ENCODE peak calls at places on chromosomes 7 and 10, in seven cellular contexts. S is CD8-positive, alpha-beta memory T cell; E is activated naive CD4-positive, alpha-beta T cell treated with Interleukin-2 at 50 U/mL for 16 hours; J is Right ventricle myocardium superior; G is Peyer's patch; B is activated CD4-positive, alpha-beta T cell treated with anti-CD3 and anti-CD28 coated beads, Interleukin-2, amount 50 U/mL, for 48 hours; I is lung microvascular endothelial cell. L is an unnamed sample.

GRCh38 chr7:82542665-82543064 is 99.1 kb upstream of the CACNA2D1 start:
- DNase-seq in S (no peak), E (no peak), J (no peak), G (no peak), B (no peak), I (no peak), L (no peak)

GRCh38 chr10:108578258-108578657 is 1345.1 kb downstream of the XPNPEP1 start:
- DNase-seq in S (no peak), E (no peak), J (no peak), G (no peak), B (no peak), I (no peak), L (no peak)

GRCh38 chr7:103685646-103686418 is 239.8 kb upstream of the SLC26A5 start:
- DNase-seq in S (no peak), E (no peak), J (no peak), G (no peak), B (no peak), I (peak; percentile 14), L (no peak)

GRCh38 chr10:21184216-21184615 is 287.1 kb upstream of the NEBL start:
- DNase-seq in S (no peak), E (no peak), J (no peak), G (no peak), B (no peak), I (peak; percentile 55), L (no peak)

GRCh38 chr7:108824840-108825540 is 255.3 kb downstream of the DNAJB9 start:
- DNase-seq in S (no peak), E (no peak), J (no peak), G (no peak), B (no peak), I (peak; percentile 62), L (no peak)

GRCh38 chr7:5546626-5547025 is 123.0 kb upstream of the TNRC18 start:
- DNase-seq in S (no peak), E (no peak), J (peak; percentile 74), G (no peak), B (no peak), I (no peak), L (no peak)

GRCh38 chr7:108875139-108875538 is 305.5 kb downstream of the DNAJB9 start:
- DNase-seq in S (no peak), E (no peak), J (no peak), G (no peak), B (peak; percentile 32), I (no peak), L (no peak)

GRCh38 chr10:94183666-94184264 is 179.0 kb downstream of the NOC3L start:
- DNase-seq in S (no peak), E (no peak), J (no peak), G (no peak), B (peak; percentile 32), I (no peak), L (no peak)

GRCh38 chr7:46153951-46154787 is 233.1 kb upstream of the IGFBP3 start:
- DNase-seq in S (no peak), E (no peak), J (no peak), G (no peak), B (no peak), I (no peak), L (no peak)

GRCh38 chr10:121167534-121168243 is 316.5 kb downstream of the WDR11 start:
- DNase-seq in S (no peak), E (no peak), J (no peak), G (no peak), B (no peak), I (no peak), L (no peak)

GRCh38 chr7:2873686-2874551 is 29.8 kb upstream of the GNA12 start:
- DNase-seq in S (no peak), E (no peak), J (no peak), G (no peak), B (no peak), I (peak; percentile 67), L (no peak)

GRCh38 chr10:89793649-89794254 is 92.4 kb downstream of the KIF20B start:
- DNase-seq in S (peak; percentile 21), E (peak; percentile 23), J (no peak), G (no peak), B (peak; percentile 29), I (peak; percentile 81), L (no peak)

GRCh38 chr10:22824984-22825383 is 102.9 kb upstream of the ARMC3 start:
- DNase-seq in S (no peak), E (no peak), J (no peak), G (no peak), B (no peak), I (no peak), L (no peak)

GRCh38 chr10:44801383-44802327 is 109.5 kb upstream of the TMEM72 start:
- DNase-seq in S (no peak), E (no peak), J (peak; percentile 94), G (peak; percentile 22), B (no peak), I (peak; percentile 78), L (no peak)

GRCh38 chr10:100838986-100839385 is 73.8 kb upstream of the SLF2 start:
- DNase-seq in S (no peak), E (no peak), J (no peak), G (no peak), B (no peak), I (no peak), L (no peak)

GRCh38 chr10:92290076-92290836 is 622 bp downstream of the CPEB3 start:
- DNase-seq in S (peak; percentile 39), E (peak; percentile 46), J (peak; percentile 43), G (no peak), B (peak; percentile 38), I (peak; percentile 64), L (peak; percentile 29)

GRCh38 chr10:636016-636730 is 53.3 kb downstream of the DIP2C start:
- DNase-seq in S (no peak), E (no peak), J (no peak), G (no peak), B (no peak), I (no peak), L (no peak)

GRCh38 chr10:60114765-60115586 is 208.6 kb upstream of the CCDC6 start:
- DNase-seq in S (no peak), E (no peak), J (no peak), G (no peak), B (no peak), I (peak; percentile 56), L (no peak)

GRCh38 chr7:157668221-157668883 is 331.5 kb downstream of the DNAJB6 start:
- DNase-seq in S (no peak), E (no peak), J (no peak), G (no peak), B (no peak), I (peak; percentile 33), L (no peak)

GRCh38 chr7:11193131-11193867 is 219.6 kb downstream of the PHF14 start:
- DNase-seq in S (no peak), E (no peak), J (no peak), G (no peak), B (no peak), I (peak; percentile 13), L (no peak)

GRCh38 chr7:127251458-127252379 is 1.0 kb downstream of the GRM8 start:
- DNase-seq in S (no peak), E (peak; percentile 24), J (no peak), G (no peak), B (peak; percentile 37), I (no peak), L (peak; percentile 29)

GRCh38 chr7:138842111-138842510 is 44.1 kb upstream of the ATP6V0A4 start:
- DNase-seq in S (no peak), E (no peak), J (no peak), G (no peak), B (no peak), I (no peak), L (no peak)

GRCh38 chr7:130425798-130426197 is 15.0 kb downstream of the CEP41 start:
- DNase-seq in S (no peak), E (no peak), J (no peak), G (no peak), B (no peak), I (no peak), L (no peak)

GRCh38 chr7:44393238-44394111 is 68.1 kb upstream of the CAMK2B start:
- DNase-seq in S (no peak), E (no peak), J (no peak), G (no peak), B (no peak), I (no peak), L (no peak)

GRCh38 chr10:37856881-37857286 is 526 bp downstream of the ZNF248 start:
- DNase-seq in S (peak; percentile 21), E (peak; percentile 32), J (no peak), G (peak; percentile 36), B (peak; percentile 32), I (peak; percentile 20), L (peak; percentile 18)

GRCh38 chr7:116249969-116250553 is 39.7 kb downstream of the TES start:
- DNase-seq in S (no peak), E (no peak), J (no peak), G (no peak), B (no peak), I (peak; percentile 61), L (no peak)

GRCh38 chr7:97003262-97004236 is 1.8 kb upstream of the DLX6 start:
- DNase-seq in S (no peak), E (no peak), J (no peak), G (no peak), B (no peak), I (no peak), L (no peak)

GRCh38 chr7:65968256-65969185 is 13.5 kb downstream of the GUSB start:
- DNase-seq in S (no peak), E (no peak), J (no peak), G (no peak), B (no peak), I (no peak), L (no peak)